ENCODE peak calls at places on chromosomes 12 and 14, in eight cellular contexts. Q, M, P, A, Z, O, W and Y are unnamed samples.

GRCh38 chr14:86790408-86791364 is 1202.3 kb downstream of the GALC start:
- DNase-seq in Q (no peak), M (no peak), P (no peak), A (no peak), Z (no peak), O (peak), W (no peak), Y (no peak)

GRCh38 chr12:121400332-121401139 is 618 bp downstream of the RNF34 start:
- DNase-seq in Q (peak), M (peak), P (no peak), A (peak), Z (no peak), O (peak), W (peak), Y (no peak)

GRCh38 chr14:33972522-33973162 is 21.8 kb upstream of the EGLN3 start:
- DNase-seq in Q (no peak), M (no peak), P (no peak), A (no peak), Z (no peak), O (no peak), W (no peak), Y (no peak)

GRCh38 chr14:84686550-84686949 is 843.4 kb upstream of the FLRT2 start:
- DNase-seq in Q (no peak), M (no peak), P (no peak), A (no peak), Z (no peak), O (no peak), W (no peak), Y (no peak)

GRCh38 chr12:22121224-22121623 is 75.2 kb downstream of the CMAS start:
- DNase-seq in Q (peak), M (no peak), P (no peak), A (peak), Z (no peak), O (peak), W (no peak), Y (no peak)

GRCh38 chr14:99410019-99410418 is 70.6 kb downstream of the SETD3 start:
- DNase-seq in Q (no peak), M (no peak), P (no peak), A (no peak), Z (no peak), O (no peak), W (no peak), Y (no peak)

GRCh38 chr14:32657081-32657480 is 281.6 kb upstream of the NPAS3 start:
- DNase-seq in Q (no peak), M (peak), P (peak), A (peak), Z (no peak), O (peak), W (no peak), Y (peak)

GRCh38 chr12:71594214-71594948 is 69.3 kb downstream of the ZFC3H1 start:
- DNase-seq in Q (no peak), M (peak), P (no peak), A (peak), Z (no peak), O (no peak), W (no peak), Y (no peak)

GRCh38 chr12:41333988-41334387 is 145.9 kb downstream of the PDZRN4 start:
- DNase-seq in Q (no peak), M (no peak), P (no peak), A (no peak), Z (no peak), O (no peak), W (no peak), Y (no peak)

GRCh38 chr14:36507847-36508417 is 12.1 kb downstream of the NKX2-1 start:
- DNase-seq in Q (no peak), M (no peak), P (no peak), A (no peak), Z (no peak), O (no peak), W (no peak), Y (no peak)
- H3K4me3 ChIP-seq in Q (no peak), M (no peak), P (no peak), A (no peak), Z (no peak), O (no peak), W (no peak), Y (no peak)

GRCh38 chr12:132887513-132888341 is at the start of gene CHFR:
- DNase-seq in Q (no peak), M (peak), P (peak), A (peak), Z (peak), O (peak), W (peak), Y (peak)

GRCh38 chr12:132886529-132887477 is 602 bp downstream of the CHFR start:
- DNase-seq in Q (no peak), M (peak), P (no peak), A (no peak), Z (peak), O (peak), W (no peak), Y (no peak)

DNA sequence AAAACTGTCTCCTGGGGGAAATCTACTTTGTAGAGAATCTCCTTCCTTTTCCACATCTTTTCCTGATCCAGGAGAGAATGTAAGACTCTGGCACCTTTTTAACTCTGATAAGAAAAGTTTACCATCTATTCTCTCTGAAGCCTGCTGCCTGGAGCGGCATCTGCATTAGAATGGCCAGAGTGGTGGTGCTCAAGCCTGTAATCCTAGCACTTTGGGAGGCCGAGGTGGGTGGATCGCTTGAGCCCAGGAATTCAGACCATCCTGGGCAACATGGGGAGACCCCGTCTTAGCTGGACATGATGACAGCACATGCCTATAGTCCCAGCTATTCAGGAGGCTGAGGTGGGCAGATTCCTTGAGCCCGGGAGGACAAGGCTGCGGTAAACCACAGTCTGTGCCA is 1.4 kb upstream of the CHFR start:
- DNase-seq in Q (no peak), M (no peak), P (no peak), A (no peak), Z (no peak), O (no peak), W (no peak), Y (no peak)
- H3K4me3 ChIP-seq in Q (no peak), M (no peak), P (no peak), A (no peak), Z (no peak), O (no peak), W (no peak), Y (no peak)

DNA sequence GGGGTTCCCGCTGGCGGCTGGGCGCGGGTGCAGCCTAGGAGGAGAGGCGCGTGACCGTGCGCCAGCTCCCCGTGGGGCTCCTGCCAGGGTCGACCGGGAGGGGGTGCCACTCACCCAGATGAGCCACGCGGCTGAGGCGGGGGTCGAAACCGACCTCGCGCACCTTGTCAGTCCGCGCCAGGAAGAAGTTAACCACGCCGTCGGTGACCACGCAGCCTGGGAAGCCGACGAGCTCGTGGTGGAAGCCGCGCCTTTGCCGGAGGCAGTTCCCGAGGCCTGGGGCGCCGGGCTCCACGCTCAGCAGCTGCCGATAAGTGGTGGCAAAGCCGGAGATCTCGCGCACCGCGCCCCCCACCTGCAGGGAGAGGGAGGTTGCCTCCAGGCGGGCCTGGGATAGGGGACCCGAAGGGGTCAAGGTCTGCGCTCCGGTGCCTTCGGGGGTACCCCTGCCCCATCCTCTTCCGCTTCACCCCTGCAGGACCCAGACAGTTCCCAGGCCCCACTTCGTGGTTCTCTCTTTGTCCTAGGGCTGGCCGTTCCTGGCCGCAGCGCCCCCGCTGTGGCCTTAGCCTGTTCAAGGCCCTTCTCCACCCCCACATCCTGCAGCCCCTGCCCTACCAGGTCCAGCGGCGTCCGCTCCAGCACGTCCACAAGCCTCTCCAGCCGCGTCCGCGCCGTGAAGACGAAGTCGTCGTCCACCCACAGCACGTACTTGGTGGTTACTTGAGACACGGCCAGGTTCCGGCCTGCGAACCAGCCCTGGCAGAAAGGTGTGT is 5.3 kb downstream of the B4GALNT1 start:
- DNase-seq in Q (no peak), M (no peak), P (no peak), A (no peak), Z (peak), O (no peak), W (no peak), Y (peak)
- H3K4me3 ChIP-seq in Q (no peak), M (no peak), P (no peak), A (no peak), Z (no peak), O (no peak), W (no peak), Y (no peak)

DNA sequence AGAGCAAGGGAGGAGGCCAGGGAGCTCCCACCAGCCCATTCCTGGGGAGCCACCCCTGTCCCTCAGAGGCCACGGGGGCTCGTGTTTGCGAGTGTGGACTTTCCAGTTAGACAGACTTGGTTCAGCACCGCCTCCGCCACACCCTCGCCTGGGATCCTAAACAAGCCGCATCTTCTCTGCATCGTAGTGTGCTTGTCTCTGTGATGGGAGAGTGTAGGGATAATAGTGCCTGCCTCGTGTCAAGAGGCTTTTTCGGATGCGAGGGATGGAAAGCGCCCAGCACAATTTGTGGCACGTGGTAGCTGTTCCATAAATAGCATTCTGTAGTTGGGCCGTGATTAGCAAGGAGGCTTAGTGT is 1.3 kb upstream of the PPP1R13B start:
- DNase-seq in Q (no peak), M (no peak), P (no peak), A (no peak), Z (no peak), O (no peak), W (no peak), Y (no peak)
- H3K4me3 ChIP-seq in Q (no peak), M (no peak), P (no peak), A (peak), Z (no peak), O (no peak), W (no peak), Y (no peak)

DNA sequence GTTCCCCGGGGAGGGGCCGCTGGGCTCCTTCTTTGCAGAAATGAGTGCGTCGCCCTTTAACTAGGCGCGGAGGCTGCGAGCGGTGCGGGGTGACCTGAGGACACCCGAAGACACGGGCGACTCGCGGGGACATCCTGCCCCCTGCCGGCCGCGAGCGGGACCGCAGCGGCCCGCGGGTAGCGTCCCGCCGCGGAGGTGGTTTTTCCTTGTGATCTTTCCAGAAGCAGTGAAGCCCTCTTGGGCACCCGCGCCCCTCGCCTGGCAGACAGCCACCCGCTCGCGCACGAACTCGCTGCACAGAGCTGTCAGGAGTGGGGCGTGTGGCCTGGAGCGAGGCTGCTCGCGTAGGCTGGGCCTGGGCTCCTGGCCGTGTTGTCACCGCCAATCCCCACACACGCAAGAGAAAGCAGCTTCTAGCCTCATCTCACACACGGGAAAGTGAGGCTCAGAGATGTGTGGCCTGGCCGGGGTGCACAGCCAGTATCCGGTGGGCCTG is 67.2 kb downstream of the DIO3 start:
- DNase-seq in Q (peak), M (peak), P (no peak), A (peak), Z (peak), O (peak), W (peak), Y (peak)
- H3K4me3 ChIP-seq in Q (peak), M (no peak), P (peak), A (peak), Z (no peak), O (no peak), W (no peak), Y (no peak)